ENCODE peak calls at places on chromosomes 16 and 17, in eight cellular contexts. One of them, this sample, is unnamed.

GRCh38 chr16:59552164-59552563 is 818.0 kb upstream of the GOT2 start:
- DNase-seq in T-helper 17 cell: no peak
- DNase-seq in mesendoderm: peak
- DNase-seq in activated CD4-positive, alpha-beta memory T cell treated with anti-CD3 and anti-CD28 coated beads, Interleukin-2, amount 10 ng/mL, durations not matched to agents 7 days and 5 days: no peak
- DNase-seq in activated naive CD4-positive, alpha-beta T cell treated with anti-CD3 and anti-CD28 coated beads, Interleukin-2, amount 10 ng/mL, durations not matched to agents 7 days and 5 days: no peak
- DNase-seq in skeletal muscle cell: no peak
- DNase-seq in activated CD4-positive, alpha-beta T cell treated with anti-CD3 and anti-CD28 coated beads, Interleukin-2, amount 50 U/mL, for 48 hours: no peak
- DNase-seq in activated effector memory CD4-positive, alpha-beta T cell treated with Interleukin-2 at 50 U/mL for 16 hours: no peak
- DNase-seq in this sample: no peak

GRCh38 chr17:50129946-50130777 is at the start of gene SAMD14:
- DNase-seq in activated CD4-positive, alpha-beta memory T cell treated with anti-CD3 and anti-CD28 coated beads, Interleukin-2, amount 10 ng/mL, durations not matched to agents 7 days and 5 days: peak
- DNase-seq in T-helper 17 cell: peak
- DNase-seq in mesendoderm: peak
- DNase-seq in activated CD4-positive, alpha-beta T cell treated with anti-CD3 and anti-CD28 coated beads, Interleukin-2, amount 50 U/mL, for 48 hours: peak
- DNase-seq in activated effector memory CD4-positive, alpha-beta T cell treated with Interleukin-2 at 50 U/mL for 16 hours: no peak
- DNase-seq in activated naive CD4-positive, alpha-beta T cell treated with anti-CD3 and anti-CD28 coated beads, Interleukin-2, amount 10 ng/mL, durations not matched to agents 7 days and 5 days: peak
- DNase-seq in skeletal muscle cell: no peak
- DNase-seq in this sample: no peak

GRCh38 chr17:67221062-67221998 is 23.7 kb downstream of the HELZ start:
- DNase-seq in activated effector memory CD4-positive, alpha-beta T cell treated with Interleukin-2 at 50 U/mL for 16 hours: no peak
- DNase-seq in mesendoderm: peak
- DNase-seq in skeletal muscle cell: no peak
- DNase-seq in T-helper 17 cell: no peak
- DNase-seq in activated CD4-positive, alpha-beta T cell treated with anti-CD3 and anti-CD28 coated beads, Interleukin-2, amount 50 U/mL, for 48 hours: no peak
- DNase-seq in activated CD4-positive, alpha-beta memory T cell treated with anti-CD3 and anti-CD28 coated beads, Interleukin-2, amount 10 ng/mL, durations not matched to agents 7 days and 5 days: peak
- DNase-seq in activated naive CD4-positive, alpha-beta T cell treated with anti-CD3 and anti-CD28 coated beads, Interleukin-2, amount 10 ng/mL, durations not matched to agents 7 days and 5 days: peak
- DNase-seq in this sample: peak

GRCh38 chr17:82288602-82288927 is 15.1 kb upstream of the CSNK1D start:
- DNase-seq in activated effector memory CD4-positive, alpha-beta T cell treated with Interleukin-2 at 50 U/mL for 16 hours: no peak
- DNase-seq in skeletal muscle cell: no peak
- DNase-seq in activated CD4-positive, alpha-beta memory T cell treated with anti-CD3 and anti-CD28 coated beads, Interleukin-2, amount 10 ng/mL, durations not matched to agents 7 days and 5 days: no peak
- DNase-seq in activated naive CD4-positive, alpha-beta T cell treated with anti-CD3 and anti-CD28 coated beads, Interleukin-2, amount 10 ng/mL, durations not matched to agents 7 days and 5 days: no peak
- DNase-seq in mesendoderm: no peak
- DNase-seq in T-helper 17 cell: no peak
- DNase-seq in activated CD4-positive, alpha-beta T cell treated with anti-CD3 and anti-CD28 coated beads, Interleukin-2, amount 50 U/mL, for 48 hours: no peak
- DNase-seq in this sample: no peak

GRCh38 chr17:76869878-76870714 is 1.9 kb downstream of the MGAT5B start:
- DNase-seq in skeletal muscle cell: no peak
- DNase-seq in mesendoderm: peak
- DNase-seq in activated CD4-positive, alpha-beta T cell treated with anti-CD3 and anti-CD28 coated beads, Interleukin-2, amount 50 U/mL, for 48 hours: no peak
- DNase-seq in activated effector memory CD4-positive, alpha-beta T cell treated with Interleukin-2 at 50 U/mL for 16 hours: no peak
- DNase-seq in T-helper 17 cell: no peak
- DNase-seq in activated naive CD4-positive, alpha-beta T cell treated with anti-CD3 and anti-CD28 coated beads, Interleukin-2, amount 10 ng/mL, durations not matched to agents 7 days and 5 days: no peak
- DNase-seq in activated CD4-positive, alpha-beta memory T cell treated with anti-CD3 and anti-CD28 coated beads, Interleukin-2, amount 10 ng/mL, durations not matched to agents 7 days and 5 days: no peak
- DNase-seq in this sample: peak

GRCh38 chr17:35345926-35346771 is 27.3 kb downstream of the SLFN11 start:
- DNase-seq in activated CD4-positive, alpha-beta memory T cell treated with anti-CD3 and anti-CD28 coated beads, Interleukin-2, amount 10 ng/mL, durations not matched to agents 7 days and 5 days: peak
- DNase-seq in skeletal muscle cell: peak
- DNase-seq in activated CD4-positive, alpha-beta T cell treated with anti-CD3 and anti-CD28 coated beads, Interleukin-2, amount 50 U/mL, for 48 hours: peak
- DNase-seq in activated naive CD4-positive, alpha-beta T cell treated with anti-CD3 and anti-CD28 coated beads, Interleukin-2, amount 10 ng/mL, durations not matched to agents 7 days and 5 days: peak
- DNase-seq in T-helper 17 cell: peak
- DNase-seq in mesendoderm: peak
- DNase-seq in activated effector memory CD4-positive, alpha-beta T cell treated with Interleukin-2 at 50 U/mL for 16 hours: peak
- DNase-seq in this sample: peak

GRCh38 chr17:37791434-37791833 is 46.6 kb upstream of the HNF1B start:
- DNase-seq in T-helper 17 cell: no peak
- DNase-seq in activated CD4-positive, alpha-beta T cell treated with anti-CD3 and anti-CD28 coated beads, Interleukin-2, amount 50 U/mL, for 48 hours: peak
- DNase-seq in skeletal muscle cell: no peak
- DNase-seq in mesendoderm: peak
- DNase-seq in activated effector memory CD4-positive, alpha-beta T cell treated with Interleukin-2 at 50 U/mL for 16 hours: no peak
- DNase-seq in activated naive CD4-positive, alpha-beta T cell treated with anti-CD3 and anti-CD28 coated beads, Interleukin-2, amount 10 ng/mL, durations not matched to agents 7 days and 5 days: peak
- DNase-seq in activated CD4-positive, alpha-beta memory T cell treated with anti-CD3 and anti-CD28 coated beads, Interleukin-2, amount 10 ng/mL, durations not matched to agents 7 days and 5 days: peak
- DNase-seq in this sample: peak

GRCh38 chr17:82188001-82188961 is 24.4 kb downstream of the CCDC57 start:
- DNase-seq in skeletal muscle cell: no peak
- DNase-seq in activated effector memory CD4-positive, alpha-beta T cell treated with Interleukin-2 at 50 U/mL for 16 hours: no peak
- DNase-seq in activated CD4-positive, alpha-beta T cell treated with anti-CD3 and anti-CD28 coated beads, Interleukin-2, amount 50 U/mL, for 48 hours: no peak
- DNase-seq in mesendoderm: no peak
- DNase-seq in T-helper 17 cell: no peak
- DNase-seq in activated CD4-positive, alpha-beta memory T cell treated with anti-CD3 and anti-CD28 coated beads, Interleukin-2, amount 10 ng/mL, durations not matched to agents 7 days and 5 days: no peak
- DNase-seq in activated naive CD4-positive, alpha-beta T cell treated with anti-CD3 and anti-CD28 coated beads, Interleukin-2, amount 10 ng/mL, durations not matched to agents 7 days and 5 days: no peak
- DNase-seq in this sample: no peak

GRCh38 chr17:68325961-68326360 is 34.7 kb downstream of the ARSG start:
- DNase-seq in skeletal muscle cell: no peak
- DNase-seq in activated effector memory CD4-positive, alpha-beta T cell treated with Interleukin-2 at 50 U/mL for 16 hours: no peak
- DNase-seq in mesendoderm: peak
- DNase-seq in T-helper 17 cell: no peak
- DNase-seq in activated CD4-positive, alpha-beta memory T cell treated with anti-CD3 and anti-CD28 coated beads, Interleukin-2, amount 10 ng/mL, durations not matched to agents 7 days and 5 days: no peak
- DNase-seq in activated CD4-positive, alpha-beta T cell treated with anti-CD3 and anti-CD28 coated beads, Interleukin-2, amount 50 U/mL, for 48 hours: no peak
- DNase-seq in activated naive CD4-positive, alpha-beta T cell treated with anti-CD3 and anti-CD28 coated beads, Interleukin-2, amount 10 ng/mL, durations not matched to agents 7 days and 5 days: no peak
- DNase-seq in this sample: no peak

GRCh38 chr16:81532491-81533174 is 88.0 kb downstream of the CMIP start:
- DNase-seq in skeletal muscle cell: no peak
- DNase-seq in activated CD4-positive, alpha-beta memory T cell treated with anti-CD3 and anti-CD28 coated beads, Interleukin-2, amount 10 ng/mL, durations not matched to agents 7 days and 5 days: no peak
- DNase-seq in activated CD4-positive, alpha-beta T cell treated with anti-CD3 and anti-CD28 coated beads, Interleukin-2, amount 50 U/mL, for 48 hours: no peak
- DNase-seq in T-helper 17 cell: no peak
- DNase-seq in activated naive CD4-positive, alpha-beta T cell treated with anti-CD3 and anti-CD28 coated beads, Interleukin-2, amount 10 ng/mL, durations not matched to agents 7 days and 5 days: no peak
- DNase-seq in activated effector memory CD4-positive, alpha-beta T cell treated with Interleukin-2 at 50 U/mL for 16 hours: no peak
- DNase-seq in mesendoderm: no peak
- DNase-seq in this sample: no peak

GRCh38 chr17:31623990-31624389 is 232.5 kb downstream of the RAB11FIP4 start:
- DNase-seq in activated effector memory CD4-positive, alpha-beta T cell treated with Interleukin-2 at 50 U/mL for 16 hours: no peak
- DNase-seq in skeletal muscle cell: no peak
- DNase-seq in mesendoderm: no peak
- DNase-seq in activated naive CD4-positive, alpha-beta T cell treated with anti-CD3 and anti-CD28 coated beads, Interleukin-2, amount 10 ng/mL, durations not matched to agents 7 days and 5 days: no peak
- DNase-seq in T-helper 17 cell: no peak
- DNase-seq in activated CD4-positive, alpha-beta T cell treated with anti-CD3 and anti-CD28 coated beads, Interleukin-2, amount 50 U/mL, for 48 hours: no peak
- DNase-seq in activated CD4-positive, alpha-beta memory T cell treated with anti-CD3 and anti-CD28 coated beads, Interleukin-2, amount 10 ng/mL, durations not matched to agents 7 days and 5 days: no peak
- DNase-seq in this sample: no peak

GRCh38 chr17:80292557-80292956 is 31.9 kb downstream of the RNF213 start:
- DNase-seq in T-helper 17 cell: no peak
- DNase-seq in mesendoderm: no peak
- DNase-seq in activated CD4-positive, alpha-beta memory T cell treated with anti-CD3 and anti-CD28 coated beads, Interleukin-2, amount 10 ng/mL, durations not matched to agents 7 days and 5 days: no peak
- DNase-seq in activated naive CD4-positive, alpha-beta T cell treated with anti-CD3 and anti-CD28 coated beads, Interleukin-2, amount 10 ng/mL, durations not matched to agents 7 days and 5 days: no peak
- DNase-seq in activated effector memory CD4-positive, alpha-beta T cell treated with Interleukin-2 at 50 U/mL for 16 hours: no peak
- DNase-seq in activated CD4-positive, alpha-beta T cell treated with anti-CD3 and anti-CD28 coated beads, Interleukin-2, amount 50 U/mL, for 48 hours: no peak
- DNase-seq in skeletal muscle cell: no peak
- DNase-seq in this sample: no peak

GRCh38 chr17:17096438-17097178 is 54.4 kb downstream of the MPRIP start:
- DNase-seq in skeletal muscle cell: peak
- DNase-seq in activated CD4-positive, alpha-beta memory T cell treated with anti-CD3 and anti-CD28 coated beads, Interleukin-2, amount 10 ng/mL, durations not matched to agents 7 days and 5 days: no peak
- DNase-seq in activated effector memory CD4-positive, alpha-beta T cell treated with Interleukin-2 at 50 U/mL for 16 hours: no peak
- DNase-seq in activated CD4-positive, alpha-beta T cell treated with anti-CD3 and anti-CD28 coated beads, Interleukin-2, amount 50 U/mL, for 48 hours: no peak
- DNase-seq in T-helper 17 cell: no peak
- DNase-seq in mesendoderm: peak
- DNase-seq in activated naive CD4-positive, alpha-beta T cell treated with anti-CD3 and anti-CD28 coated beads, Interleukin-2, amount 10 ng/mL, durations not matched to agents 7 days and 5 days: no peak
- DNase-seq in this sample: no peak

GRCh38 chr16:85461814-85462404 is 151.2 kb upstream of the GSE1 start:
- DNase-seq in T-helper 17 cell: no peak
- DNase-seq in activated CD4-positive, alpha-beta memory T cell treated with anti-CD3 and anti-CD28 coated beads, Interleukin-2, amount 10 ng/mL, durations not matched to agents 7 days and 5 days: no peak
- DNase-seq in mesendoderm: peak
- DNase-seq in skeletal muscle cell: no peak
- DNase-seq in activated effector memory CD4-positive, alpha-beta T cell treated with Interleukin-2 at 50 U/mL for 16 hours: no peak
- DNase-seq in activated CD4-positive, alpha-beta T cell treated with anti-CD3 and anti-CD28 coated beads, Interleukin-2, amount 50 U/mL, for 48 hours: no peak
- DNase-seq in activated naive CD4-positive, alpha-beta T cell treated with anti-CD3 and anti-CD28 coated beads, Interleukin-2, amount 10 ng/mL, durations not matched to agents 7 days and 5 days: no peak
- DNase-seq in this sample: peak